ENCODE peak calls at places on chromosomes 5 and 9, in five cellular contexts. One of them, this sample, is unnamed.

GRCh38 chr5:37034955-37035354 is 158.4 kb downstream of the NIPBL start:
- ATAC-seq in PC-3: no peak
- ATAC-seq in Right ventricle myocardium superior: no peak
- ATAC-seq in central memory CD8-positive, alpha-beta T cell: no peak
- ATAC-seq in esophagus mucosa: no peak
- ATAC-seq in this sample: no peak

GRCh38 chr9:111925017-111925770 is 28.6 kb downstream of the UGCG start:
- ATAC-seq in PC-3: no peak
- ATAC-seq in Right ventricle myocardium superior: no peak
- ATAC-seq in central memory CD8-positive, alpha-beta T cell: no peak
- ATAC-seq in esophagus mucosa: no peak
- ATAC-seq in this sample: no peak

GRCh38 chr5:142922223-142922952 is 152.2 kb downstream of the ARHGAP26 start:
- ATAC-seq in PC-3: peak
- ATAC-seq in Right ventricle myocardium superior: peak
- ATAC-seq in central memory CD8-positive, alpha-beta T cell: no peak
- ATAC-seq in esophagus mucosa: peak
- ATAC-seq in this sample: no peak

GRCh38 chr9:109046346-109046745 is 33.0 kb upstream of the CTNNAL1 start:
- ATAC-seq in PC-3: no peak
- ATAC-seq in Right ventricle myocardium superior: no peak
- ATAC-seq in central memory CD8-positive, alpha-beta T cell: no peak
- ATAC-seq in esophagus mucosa: no peak
- ATAC-seq in this sample: no peak

GRCh38 chr5:141805874-141806273 is 72.3 kb downstream of the PCDH1 start:
- ATAC-seq in PC-3: no peak
- ATAC-seq in Right ventricle myocardium superior: peak
- ATAC-seq in central memory CD8-positive, alpha-beta T cell: no peak
- ATAC-seq in esophagus mucosa: peak
- ATAC-seq in this sample: no peak

GRCh38 chr5:135038829-135039525 is 4.9 kb upstream of the PITX1 start:
- ATAC-seq in PC-3: no peak
- ATAC-seq in Right ventricle myocardium superior: peak
- ATAC-seq in central memory CD8-positive, alpha-beta T cell: no peak
- ATAC-seq in esophagus mucosa: peak
- ATAC-seq in this sample: no peak

GRCh38 chr5:71925608-71926091 is 181.6 kb upstream of the MAP1B start:
- ATAC-seq in PC-3: no peak
- ATAC-seq in Right ventricle myocardium superior: peak
- ATAC-seq in central memory CD8-positive, alpha-beta T cell: no peak
- ATAC-seq in esophagus mucosa: no peak
- ATAC-seq in this sample: no peak

GRCh38 chr5:133455681-133456080 is 156.7 kb downstream of the FSTL4 start:
- ATAC-seq in PC-3: no peak
- ATAC-seq in Right ventricle myocardium superior: peak
- ATAC-seq in central memory CD8-positive, alpha-beta T cell: no peak
- ATAC-seq in esophagus mucosa: no peak
- ATAC-seq in this sample: no peak

GRCh38 chr9:9318959-9319505 is 1293.8 kb downstream of the PTPRD start:
- ATAC-seq in PC-3: no peak
- ATAC-seq in Right ventricle myocardium superior: no peak
- ATAC-seq in central memory CD8-positive, alpha-beta T cell: no peak
- ATAC-seq in esophagus mucosa: no peak
- ATAC-seq in this sample: no peak

GRCh38 chr9:128098017-128098935 is 29.3 kb downstream of the PTGES2 start:
- ATAC-seq in PC-3: peak
- ATAC-seq in Right ventricle myocardium superior: peak
- ATAC-seq in central memory CD8-positive, alpha-beta T cell: no peak
- ATAC-seq in esophagus mucosa: peak
- ATAC-seq in this sample: no peak

GRCh38 chr5:136526021-136526420 is 160.7 kb upstream of the TRPC7 start:
- ATAC-seq in PC-3: no peak
- ATAC-seq in Right ventricle myocardium superior: no peak
- ATAC-seq in central memory CD8-positive, alpha-beta T cell: no peak
- ATAC-seq in esophagus mucosa: no peak
- ATAC-seq in this sample: peak

GRCh38 chr5:43769576-43770352 is 166.8 kb downstream of the NNT start:
- ATAC-seq in PC-3: no peak
- ATAC-seq in Right ventricle myocardium superior: peak
- ATAC-seq in central memory CD8-positive, alpha-beta T cell: no peak
- ATAC-seq in esophagus mucosa: no peak
- ATAC-seq in this sample: no peak

GRCh38 chr5:172571413-172571812 is 69.7 kb upstream of the NEURL1B start:
- ATAC-seq in PC-3: no peak
- ATAC-seq in Right ventricle myocardium superior: no peak
- ATAC-seq in central memory CD8-positive, alpha-beta T cell: no peak
- ATAC-seq in esophagus mucosa: peak
- ATAC-seq in this sample: no peak

GRCh38 chr5:96353220-96353619 is 79.8 kb downstream of the PCSK1 start:
- ATAC-seq in PC-3: no peak
- ATAC-seq in Right ventricle myocardium superior: no peak
- ATAC-seq in central memory CD8-positive, alpha-beta T cell: no peak
- ATAC-seq in esophagus mucosa: no peak
- ATAC-seq in this sample: no peak

GRCh38 chr9:80320480-80320879 is 748.7 kb downstream of the TLE4 start:
- ATAC-seq in PC-3: no peak
- ATAC-seq in Right ventricle myocardium superior: no peak
- ATAC-seq in central memory CD8-positive, alpha-beta T cell: no peak
- ATAC-seq in esophagus mucosa: no peak
- ATAC-seq in this sample: no peak

GRCh38 chr5:116013931-116014330 is 18.3 kb upstream of the ARL14EPL start:
- ATAC-seq in PC-3: no peak
- ATAC-seq in Right ventricle myocardium superior: no peak
- ATAC-seq in central memory CD8-positive, alpha-beta T cell: no peak
- ATAC-seq in esophagus mucosa: no peak
- ATAC-seq in this sample: no peak

GRCh38 chr9:134167530-134167931 is 3.2 kb upstream of the RNU6ATAC start:
- ATAC-seq in PC-3: no peak
- ATAC-seq in Right ventricle myocardium superior: no peak
- ATAC-seq in central memory CD8-positive, alpha-beta T cell: no peak
- ATAC-seq in esophagus mucosa: no peak
- ATAC-seq in this sample: no peak

GRCh38 chr5:173689171-173689676 is 72.8 kb upstream of the BOD1 start:
- ATAC-seq in PC-3: no peak
- ATAC-seq in Right ventricle myocardium superior: peak
- ATAC-seq in central memory CD8-positive, alpha-beta T cell: no peak
- ATAC-seq in esophagus mucosa: no peak
- ATAC-seq in this sample: no peak

GRCh38 chr9:123749580-123750202 is 180.2 kb downstream of the DENND1A start:
- ATAC-seq in PC-3: no peak
- ATAC-seq in Right ventricle myocardium superior: no peak
- ATAC-seq in central memory CD8-positive, alpha-beta T cell: no peak
- ATAC-seq in esophagus mucosa: peak
- ATAC-seq in this sample: peak

GRCh38 chr5:53038196-53038847 is 49.2 kb downstream of the ITGA2 start:
- ATAC-seq in PC-3: no peak
- ATAC-seq in Right ventricle myocardium superior: no peak
- ATAC-seq in central memory CD8-positive, alpha-beta T cell: no peak
- ATAC-seq in esophagus mucosa: peak
- ATAC-seq in this sample: no peak

GRCh38 chr5:82339744-82340143 is 61.6 kb upstream of the RPS23 start:
- ATAC-seq in PC-3: no peak
- ATAC-seq in Right ventricle myocardium superior: no peak
- ATAC-seq in central memory CD8-positive, alpha-beta T cell: no peak
- ATAC-seq in esophagus mucosa: no peak
- ATAC-seq in this sample: no peak

GRCh38 chr5:76521240-76521758 is 101.9 kb downstream of the F2RL2 start:
- ATAC-seq in PC-3: no peak
- ATAC-seq in Right ventricle myocardium superior: peak
- ATAC-seq in central memory CD8-positive, alpha-beta T cell: no peak
- ATAC-seq in esophagus mucosa: peak
- ATAC-seq in this sample: peak

GRCh38 chr5:92749943-92750342 is 831.1 kb downstream of the NR2F1-AS1 start:
- ATAC-seq in PC-3: peak
- ATAC-seq in Right ventricle myocardium superior: no peak
- ATAC-seq in central memory CD8-positive, alpha-beta T cell: no peak
- ATAC-seq in esophagus mucosa: no peak
- ATAC-seq in this sample: no peak

GRCh38 chr5:101678494-101679193 is 617.4 kb downstream of the SLCO4C1 start:
- ATAC-seq in PC-3: peak
- ATAC-seq in Right ventricle myocardium superior: peak
- ATAC-seq in central memory CD8-positive, alpha-beta T cell: no peak
- ATAC-seq in esophagus mucosa: peak
- ATAC-seq in this sample: no peak

This sample was measured in stimulated activated memory B cell treated with anti-CD40 and anti-IgM and Interleukin-4, amounts not matched to agents 10 μg/mL and 1 μg/mL and 100 μg/mL, for 72 hours.